ENCODE peak calls at places on chromosomes 12 and 14, in five cellular contexts. N is cardiac septum, C is right cardiac atrium, I is neural progenitor cell, H is GM13976. D is an unnamed sample.

GRCh38 chr14:35306114-35306513 is 13.9 kb downstream of the PSMA6 start:
- DNase-seq in N (no peak), C (no peak), I (no peak), H (no peak), D (no peak)

GRCh38 chr12:110262442-110263388 is 18.3 kb upstream of the ATP2A2 start:
- DNase-seq in N (no peak), C (no peak), I (no peak), H (no peak), D (no peak)

GRCh38 chr14:70909788-70910614 is 2.7 kb downstream of the PCNX1 start:
- DNase-seq in N (no peak), C (no peak), I (peak), H (peak), D (no peak)

GRCh38 chr12:81017792-81018191 is 60.1 kb upstream of the ACSS3 start:
- DNase-seq in N (no peak), C (no peak), I (no peak), H (no peak), D (no peak)

GRCh38 chr12:100068305-100068704 is 74.4 kb downstream of the BLTP3B start:
- DNase-seq in N (no peak), C (no peak), I (no peak), H (no peak), D (no peak)

GRCh38 chr12:56071648-56072047 is 8.3 kb upstream of the ERBB3 start:
- DNase-seq in N (no peak), C (no peak), I (no peak), H (no peak), D (no peak)

GRCh38 chr14:40347675-40348074 is 915.4 kb upstream of the FBXO33 start:
- DNase-seq in N (no peak), C (no peak), I (no peak), H (peak), D (no peak)

GRCh38 chr12:3977621-3978020 is 104.4 kb upstream of the PARP11 start:
- DNase-seq in N (no peak), C (no peak), I (no peak), H (no peak), D (no peak)

GRCh38 chr14:98210045-98210678 is 1061.8 kb downstream of the BCL11B start:
- DNase-seq in N (no peak), C (no peak), I (no peak), H (no peak), D (no peak)

GRCh38 chr14:91119556-91120311 is 5.9 kb downstream of the DGLUCY start:
- DNase-seq in N (no peak), C (peak), I (no peak), H (no peak), D (no peak)

GRCh38 chr14:59020382-59020781 is 168.1 kb upstream of the DAAM1 start:
- DNase-seq in N (no peak), C (no peak), I (peak), H (no peak), D (no peak)

GRCh38 chr12:55060970-55061543 is 41.3 kb downstream of the NEUROD4 start:
- DNase-seq in N (no peak), C (no peak), I (no peak), H (no peak), D (no peak)

GRCh38 chr12:9756756-9757155 is 3.9 kb downstream of the CD69 start:
- DNase-seq in N (no peak), C (no peak), I (no peak), H (no peak), D (no peak)

GRCh38 chr12:115491851-115492250 is 785.6 kb downstream of the MED13L start:
- DNase-seq in N (no peak), C (no peak), I (no peak), H (no peak), D (no peak)

GRCh38 chr14:74394549-74394948 is 31.5 kb downstream of the SYNDIG1L start:
- DNase-seq in N (no peak), C (no peak), I (no peak), H (no peak), D (no peak)

GRCh38 chr12:65628061-65628460 is 196.2 kb upstream of the HMGA2 start:
- DNase-seq in N (no peak), C (no peak), I (no peak), H (no peak), D (no peak)

GRCh38 chr12:119130523-119130922 is 48.2 kb upstream of the HSPB8 start:
- DNase-seq in N (no peak), C (no peak), I (no peak), H (no peak), D (no peak)

GRCh38 chr12:2666846-2667245 is 127.9 kb upstream of the FKBP4 start:
- DNase-seq in N (no peak), C (no peak), I (no peak), H (no peak), D (no peak)

GRCh38 chr14:56996721-56997399 is 186.6 kb upstream of the OTX2 start:
- DNase-seq in N (no peak), C (no peak), I (no peak), H (no peak), D (no peak)

GRCh38 chr12:108381793-108382436 is 42.8 kb upstream of the CMKLR1 start:
- DNase-seq in N (no peak), C (no peak), I (peak), H (no peak), D (no peak)

GRCh38 chr12:32455607-32456063 is 56.3 kb downstream of the FGD4 start:
- DNase-seq in N (no peak), C (no peak), I (peak), H (peak), D (no peak)

GRCh38 chr12:51441583-51441982 is 17.0 kb downstream of the SLC4A8 start:
- DNase-seq in N (no peak), C (no peak), I (no peak), H (no peak), D (no peak)

GRCh38 chr12:67741234-67741633 is 92.7 kb downstream of the DYRK2 start:
- DNase-seq in N (no peak), C (no peak), I (no peak), H (no peak), D (no peak)

GRCh38 chr14:47392351-47392750 is 283.1 kb downstream of the MDGA2 start:
- DNase-seq in N (no peak), C (no peak), I (no peak), H (no peak), D (no peak)

GRCh38 chr12:118544569-118544968 is 168.2 kb downstream of the SUDS3 start:
- DNase-seq in N (no peak), C (no peak), I (no peak), H (no peak), D (no peak)

D was measured in vagina.